ENCODE peak calls at places on chromosomes 2 and 18, in four cellular contexts. K, Z, Q and W are unnamed samples.
A peak's percentile ranks its signal among the peaks of the same experiment; 100 is the strongest.

GRCh38 chr2:232865165-232865564 is 4.9 kb upstream of the SNORC start:
- DNase-seq in Q (no peak), K (no peak), Z (no peak), W (no peak)

GRCh38 chr2:224836263-224836662 is 120.1 kb upstream of the CCDC195 start:
- DNase-seq in Z (no peak), K (no peak), Q (peak; percentile 59), W (no peak)

GRCh38 chr18:11850821-11851155 is 425 bp upstream of the CHMP1B start:
- DNase-seq in K (no peak), Q (peak; percentile 51), Z (no peak), W (peak; percentile 14)

GRCh38 chr2:8244634-8245033 is 437.2 kb upstream of the ID2 start:
- DNase-seq in Q (no peak), Z (no peak), K (no peak), W (no peak)

GRCh38 chr2:60540054-60540453 is 13.4 kb downstream of the BCL11A start:
- DNase-seq in K (no peak), Q (no peak), Z (no peak), W (no peak)

GRCh38 chr2:46045888-46046287 is 251.3 kb upstream of the EPAS1 start:
- DNase-seq in Z (no peak), Q (no peak), K (no peak), W (no peak)

GRCh38 chr2:148122788-148123187 is 101.9 kb downstream of the MBD5 start:
- DNase-seq in Z (no peak), Q (peak; percentile 24), K (no peak), W (no peak)

GRCh38 chr2:217834744-217835513 is 167.9 kb downstream of the TNS1 start:
- DNase-seq in Z (no peak), Q (no peak), K (peak; percentile 67), W (no peak)

GRCh38 chr2:235402444-235402843 is 91.4 kb upstream of the AGAP1 start:
- DNase-seq in Z (no peak), K (no peak), Q (no peak), W (no peak)

GRCh38 chr18:35071819-35072247 is 30.6 kb downstream of the MAPRE2 start:
- DNase-seq in Q (no peak), Z (no peak), K (no peak), W (no peak)